ENCODE peak calls at places on chromosome 15, in four cellular contexts. Y, R, T and P are unnamed samples.

GRCh38 chr15:39344662-39345141 is 236.2 kb upstream of the THBS1 start:
- DNase-seq in T (peak; percentile 48), R (no peak), Y (no peak), P (no peak)

GRCh38 chr15:78909791-78910228 is 35.0 kb downstream of the CTSH start:
- DNase-seq in T (peak; percentile 42), R (peak; percentile 72), Y (peak; percentile 62), P (no peak)

GRCh38 chr15:29451201-29451781 is 181.7 kb upstream of the NSMCE3 start:
- DNase-seq in T (peak; percentile 11), Y (peak; percentile 14), R (peak; percentile 47), P (no peak)

GRCh38 chr15:100438570-100438969 is 90.2 kb downstream of the CERS3 start:
- DNase-seq in T (no peak), R (peak; percentile 78), Y (peak; percentile 30), P (no peak)

GRCh38 chr15:39493393-39494067 is 87.3 kb upstream of the THBS1 start:
- DNase-seq in R (no peak), Y (no peak), T (no peak), P (no peak)

GRCh38 chr15:81852826-81853225 is 193.0 kb downstream of the MEX3B start:
- DNase-seq in T (no peak), R (no peak), Y (no peak), P (no peak)

GRCh38 chr15:37102315-37103021 is 2.1 kb upstream of the MEIS2 start:
- DNase-seq in Y (peak; percentile 57), T (no peak), R (no peak), P (no peak)

GRCh38 chr15:68694111-68694510 is 115.3 kb downstream of the CORO2B start:
- DNase-seq in Y (no peak), R (no peak), T (no peak), P (no peak)

GRCh38 chr15:67542462-67543347 is at the start of gene MAP2K5:
- DNase-seq in R (peak; percentile 94), T (peak; percentile 48), Y (peak; percentile 90), P (peak; percentile 69)

GRCh38 chr15:61584410-61584809 is 355.3 kb upstream of the RORA start:
- DNase-seq in R (no peak), Y (peak; percentile 7), T (no peak), P (no peak)

GRCh38 chr15:90078965-90079364 is 23.3 kb downstream of the IDH2 start:
- DNase-seq in R (no peak), Y (no peak), T (no peak), P (no peak)

GRCh38 chr15:89593018-89593417 is 17.7 kb downstream of the TICRR start:
- DNase-seq in R (no peak), T (no peak), Y (no peak), P (no peak)

GRCh38 chr15:83278191-83278590 is 6.3 kb downstream of the BNC1 start:
- DNase-seq in R (no peak), Y (no peak), T (no peak), P (no peak)

GRCh38 chr15:68502398-68502901 is 70.5 kb upstream of the ITGA11 start:
- DNase-seq in Y (no peak), T (no peak), R (no peak), P (no peak)

GRCh38 chr15:54789377-54789776 is 407.4 kb downstream of the RSL24D1 start:
- DNase-seq in T (no peak), R (no peak), Y (no peak), P (no peak)

GRCh38 chr15:63933522-63933921 is 99.8 kb upstream of the HERC1 start:
- DNase-seq in R (no peak), Y (peak; percentile 50), T (no peak), P (no peak)

GRCh38 chr15:85381850-85382751 is 1.7 kb downstream of the AKAP13 start:
- DNase-seq in T (no peak), Y (no peak), R (no peak), P (no peak)

GRCh38 chr15:53713218-53713617 is 46.2 kb downstream of the WDR72 start:
- DNase-seq in R (no peak), Y (no peak), T (no peak), P (no peak)

GRCh38 chr15:76529911-76530310 is 193.3 kb downstream of the ISL2 start:
- DNase-seq in Y (no peak), T (no peak), R (no peak), P (no peak)

GRCh38 chr15:26628879-26629529 is 143.9 kb downstream of the GABRB3 start:
- DNase-seq in R (no peak), Y (peak; percentile 85), T (no peak), P (no peak)

GRCh38 chr15:93037341-93038063 is 51.5 kb downstream of the RGMA start:
- DNase-seq in R (peak; percentile 34), T (no peak), Y (no peak), P (no peak)

GRCh38 chr15:85473455-85473854 is 93.1 kb downstream of the AKAP13 start:
- DNase-seq in T (no peak), R (no peak), Y (no peak), P (no peak)

GRCh38 chr15:73225358-73226015 is 143.3 kb downstream of the HCN4 start:
- DNase-seq in Y (peak; percentile 59), T (no peak), R (no peak), P (no peak)

GRCh38 chr15:42593143-42593542 is 17.7 kb downstream of the STARD9 start:
- DNase-seq in T (no peak), R (no peak), Y (no peak), P (no peak)

GRCh38 chr15:71385469-71385868 is 270.2 kb downstream of the THSD4 start:
- DNase-seq in T (no peak), Y (no peak), R (no peak), P (no peak)

GRCh38 chr15:101043911-101044624 is 124.9 kb downstream of the LRRK1 start:
- DNase-seq in R (no peak), T (no peak), Y (no peak), P (no peak)

GRCh38 chr15:101255615-101256350 is 3.9 kb upstream of the CHSY1 start:
- DNase-seq in T (peak; percentile 45), R (no peak), Y (peak; percentile 94), P (no peak)

GRCh38 chr15:40348471-40348864 is 2.4 kb upstream of the PHGR1 start:
- DNase-seq in Y (no peak), T (no peak), R (no peak), P (no peak)

GRCh38 chr15:77642793-77643430 is 10.2 kb upstream of the LINGO1 start:
- DNase-seq in Y (peak; percentile 48), T (peak; percentile 9), R (peak; percentile 62), P (no peak)
- TF ChIP-seq POLR2AphosphoS5 in Y (no peak), T (no peak), R (no peak), P (no peak)

GRCh38 chr15:75203908-75204263 is 2.2 kb downstream of the C15orf39 start:
- DNase-seq in R (no peak), Y (peak; percentile 15), T (no peak), P (no peak)

GRCh38 chr15:75202251-75203016 is 752 bp downstream of the C15orf39 start:
- DNase-seq in Y (peak; percentile 82), T (peak; percentile 38), R (peak; percentile 81), P (peak; percentile 76)

GRCh38 chr15:75204340-75205063 is 2.8 kb downstream of the C15orf39 start:
- DNase-seq in R (peak; percentile 97), Y (peak; percentile 95), T (peak; percentile 82), P (peak; percentile 94)

GRCh38 chr15:75201609-75202250 is at the start of gene C15orf39:
- DNase-seq in R (peak; percentile 96), Y (peak; percentile 80), T (peak; percentile 33), P (peak; percentile 78)

DNA sequence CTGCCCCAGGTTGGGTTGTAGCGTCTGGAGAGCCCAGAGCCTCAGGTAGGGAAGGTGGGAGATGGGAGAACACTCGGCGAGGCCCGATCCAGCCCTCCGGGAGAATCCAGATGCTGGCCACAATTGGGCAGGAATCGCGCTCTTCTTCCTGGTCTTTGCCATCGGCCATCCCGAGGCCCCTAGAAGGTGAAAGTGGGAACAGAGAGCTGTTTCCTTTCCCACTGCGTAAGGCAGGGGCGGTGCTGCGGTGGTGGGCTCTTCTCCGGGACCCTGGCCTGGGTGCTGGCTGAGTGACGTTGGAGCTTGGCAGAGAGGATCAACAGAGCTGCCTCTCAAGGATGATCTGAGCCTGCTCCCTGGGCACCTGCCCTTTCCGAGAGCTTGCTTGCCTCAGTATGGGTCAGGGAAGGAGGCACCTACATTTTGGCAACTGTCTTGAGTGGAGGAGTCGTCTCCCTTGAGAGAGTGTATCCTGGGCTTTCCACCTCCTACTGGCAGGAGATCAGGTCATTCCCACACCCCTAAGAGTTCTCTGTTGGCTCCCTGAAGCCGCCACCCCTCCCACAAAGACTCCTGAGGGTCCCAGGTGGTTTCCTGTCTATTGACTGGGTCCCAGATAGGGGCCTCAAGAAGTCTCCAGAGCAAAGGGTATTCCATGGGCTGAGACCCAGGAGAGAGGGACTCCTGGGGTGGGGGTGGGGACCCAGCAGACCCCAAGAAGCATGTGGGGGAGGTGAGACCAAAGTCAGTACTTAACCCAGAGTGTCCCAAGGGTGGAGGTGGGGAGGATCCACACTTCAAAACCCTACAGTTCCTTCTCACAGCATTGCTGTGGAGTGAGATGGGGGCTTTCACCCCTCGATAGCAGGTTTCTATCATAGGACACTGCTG is 1.6 kb downstream of the C15orf39 start:
- DNase-seq in R (peak; percentile 38), Y (peak; percentile 30), T (no peak), P (no peak)
- TF ChIP-seq TAF1 in R (no peak), Y (no peak), T (no peak), P (no peak)

GRCh38 chr15:55834331-55834730 is 91.4 kb upstream of the PRTG start:
- DNase-seq in R (no peak), Y (no peak), T (no peak), P (no peak)
- TF ChIP-seq POLR2AphosphoS5 in R (no peak), Y (no peak), T (no peak), P (no peak)

GRCh38 chr15:66017009-66017408 is 147.7 kb downstream of the RAB11A start:
- DNase-seq in Y (no peak), T (no peak), R (peak; percentile 64), P (no peak)
- TF ChIP-seq TAF1 in Y (no peak), T (no peak), R (no peak), P (no peak)

GRCh38 chr15:55993804-55994539 is 560 bp upstream of the NEDD4 start:
- DNase-seq in Y (peak; percentile 47), R (peak; percentile 63), T (peak; percentile 24), P (no peak)

GRCh38 chr15:55992769-55993110 is 672 bp downstream of the NEDD4 start:
- DNase-seq in T (peak; percentile 45), Y (no peak), R (no peak), P (no peak)

GRCh38 chr15:55990986-55991385 is 2.4 kb downstream of the NEDD4 start:
- DNase-seq in Y (no peak), R (no peak), T (no peak), P (no peak)

GRCh38 chr15:55991841-55992768 is 1.3 kb downstream of the NEDD4 start:
- DNase-seq in R (no peak), T (no peak), Y (no peak), P (no peak)

DNA sequence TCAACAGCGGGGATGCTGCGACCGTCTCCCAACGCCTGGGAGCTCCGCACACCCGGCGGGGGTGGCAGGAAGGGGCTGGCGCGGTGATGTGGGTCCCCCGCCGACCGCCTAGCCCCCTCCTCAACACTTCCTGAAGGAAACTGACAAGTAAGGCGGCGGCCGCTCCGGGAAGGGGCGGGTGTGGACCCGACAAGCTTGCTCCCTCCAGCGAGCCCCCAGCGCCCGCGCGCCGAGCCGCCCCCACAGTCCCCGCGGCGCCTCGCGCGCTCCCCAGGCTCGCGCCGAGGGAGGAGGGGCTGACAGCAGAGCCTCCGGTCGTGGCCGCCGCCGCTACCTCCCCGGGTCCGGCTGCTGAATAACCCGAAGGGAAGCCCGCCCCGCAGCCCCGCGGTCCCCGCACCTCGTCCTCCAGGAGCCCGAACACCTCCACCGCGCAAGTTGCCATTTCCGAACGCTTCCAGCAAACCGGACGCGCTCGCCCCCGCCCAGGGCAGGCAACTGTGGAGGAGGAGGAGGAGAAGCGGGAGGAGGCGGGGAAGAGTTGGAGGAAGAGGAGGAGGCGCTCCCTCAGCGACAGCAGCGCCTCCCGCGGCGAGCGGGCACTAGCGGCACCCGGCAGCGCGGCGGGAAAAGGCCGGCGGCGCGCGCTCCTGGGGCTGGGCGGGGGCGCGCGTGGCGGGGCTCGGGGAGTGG is at the start of gene NEDD4:
- DNase-seq in T (peak; percentile 76), R (peak; percentile 92), Y (peak; percentile 93), P (peak; percentile 83)
- TF ChIP-seq POLR2AphosphoS5 in T (peak; percentile 71), R (peak; percentile 42), Y (peak; percentile 78), P (no peak)